ENCODE peak calls at places on chromosomes 7 and 10, in seven cellular contexts. One of them, this sample, is unnamed.

GRCh38 chr7:519974-520458 is 370 bp upstream of the PDGFA start:
- DNase-seq in tibial nerve: no peak
- DNase-seq in stomach: peak; percentile 63
- DNase-seq in testis: no peak
- DNase-seq in H54: peak; percentile 88
- DNase-seq in GM12878: no peak
- DNase-seq in body of pancreas: peak; percentile 75
- DNase-seq in this sample: peak; percentile 63

GRCh38 chr10:86391986-86392722 is 25.6 kb upstream of the GRID1 start:
- DNase-seq in GM12878: no peak
- DNase-seq in testis: no peak
- DNase-seq in H54: no peak
- DNase-seq in body of pancreas: no peak
- DNase-seq in stomach: no peak
- DNase-seq in tibial nerve: no peak
- DNase-seq in this sample: no peak

GRCh38 chr7:104074529-104074928 is 85.1 kb upstream of the RELN start:
- DNase-seq in GM12878: no peak
- DNase-seq in tibial nerve: no peak
- DNase-seq in testis: no peak
- DNase-seq in H54: no peak
- DNase-seq in body of pancreas: no peak
- DNase-seq in stomach: no peak
- DNase-seq in this sample: no peak

GRCh38 chr10:128113026-128113425 is 13.2 kb downstream of the MKI67 start:
- DNase-seq in H54: no peak
- DNase-seq in tibial nerve: no peak
- DNase-seq in stomach: no peak
- DNase-seq in testis: no peak
- DNase-seq in body of pancreas: no peak
- DNase-seq in GM12878: no peak
- DNase-seq in this sample: no peak

GRCh38 chr7:28405662-28406061 is 6.7 kb upstream of the CREB5 start:
- DNase-seq in tibial nerve: peak; percentile 63
- DNase-seq in testis: no peak
- DNase-seq in GM12878: no peak
- DNase-seq in body of pancreas: peak; percentile 33
- DNase-seq in H54: no peak
- DNase-seq in stomach: no peak
- DNase-seq in this sample: peak; percentile 71

GRCh38 chr10:1380075-1380793 is 324.0 kb downstream of the WDR37 start:
- DNase-seq in H54: no peak
- DNase-seq in stomach: peak; percentile 10
- DNase-seq in body of pancreas: no peak
- DNase-seq in testis: peak; percentile 9
- DNase-seq in tibial nerve: no peak
- DNase-seq in GM12878: no peak
- DNase-seq in this sample: no peak

GRCh38 chr10:11245981-11246590 is 228.4 kb downstream of the CELF2 start:
- DNase-seq in tibial nerve: no peak
- DNase-seq in GM12878: no peak
- DNase-seq in testis: no peak
- DNase-seq in body of pancreas: no peak
- DNase-seq in stomach: no peak
- DNase-seq in H54: no peak
- DNase-seq in this sample: no peak

GRCh38 chr7:1915956-1916620 is 246.0 kb downstream of the ELFN1 start:
- DNase-seq in body of pancreas: no peak
- DNase-seq in H54: no peak
- DNase-seq in stomach: no peak
- DNase-seq in testis: no peak
- DNase-seq in GM12878: no peak
- DNase-seq in tibial nerve: no peak
- DNase-seq in this sample: no peak

GRCh38 chr10:96370575-96371157 is 11.9 kb upstream of the OPALIN start:
- DNase-seq in testis: peak; percentile 63
- DNase-seq in H54: peak; percentile 71
- DNase-seq in tibial nerve: peak; percentile 43
- DNase-seq in body of pancreas: peak; percentile 62
- DNase-seq in GM12878: no peak
- DNase-seq in stomach: peak; percentile 54
- DNase-seq in this sample: peak; percentile 44

GRCh38 chr7:40570218-40570617 is 435.4 kb downstream of the SUGCT start:
- DNase-seq in H54: no peak
- DNase-seq in body of pancreas: no peak
- DNase-seq in stomach: no peak
- DNase-seq in GM12878: no peak
- DNase-seq in tibial nerve: no peak
- DNase-seq in testis: peak; percentile 33
- DNase-seq in this sample: no peak

GRCh38 chr7:130417215-130417614 is 23.6 kb downstream of the CEP41 start:
- DNase-seq in GM12878: no peak
- DNase-seq in stomach: no peak
- DNase-seq in tibial nerve: no peak
- DNase-seq in testis: no peak
- DNase-seq in body of pancreas: no peak
- DNase-seq in H54: no peak
- DNase-seq in this sample: no peak

GRCh38 chr7:98617051-98617959 is at the start of gene NPTX2:
- DNase-seq in tibial nerve: no peak
- DNase-seq in body of pancreas: peak; percentile 87
- DNase-seq in testis: peak; percentile 93
- DNase-seq in GM12878: no peak
- DNase-seq in H54: no peak
- DNase-seq in stomach: no peak
- DNase-seq in this sample: no peak

GRCh38 chr10:24869354-24870016 is 82.9 kb downstream of the PRTFDC1 start:
- DNase-seq in H54: no peak
- DNase-seq in body of pancreas: no peak
- DNase-seq in GM12878: no peak
- DNase-seq in tibial nerve: no peak
- DNase-seq in testis: no peak
- DNase-seq in stomach: no peak
- DNase-seq in this sample: no peak

GRCh38 chr7:157558061-157558460 is 221.3 kb downstream of the DNAJB6 start:
- DNase-seq in stomach: no peak
- DNase-seq in tibial nerve: no peak
- DNase-seq in body of pancreas: no peak
- DNase-seq in H54: no peak
- DNase-seq in testis: no peak
- DNase-seq in GM12878: no peak
- DNase-seq in this sample: no peak

DNA sequence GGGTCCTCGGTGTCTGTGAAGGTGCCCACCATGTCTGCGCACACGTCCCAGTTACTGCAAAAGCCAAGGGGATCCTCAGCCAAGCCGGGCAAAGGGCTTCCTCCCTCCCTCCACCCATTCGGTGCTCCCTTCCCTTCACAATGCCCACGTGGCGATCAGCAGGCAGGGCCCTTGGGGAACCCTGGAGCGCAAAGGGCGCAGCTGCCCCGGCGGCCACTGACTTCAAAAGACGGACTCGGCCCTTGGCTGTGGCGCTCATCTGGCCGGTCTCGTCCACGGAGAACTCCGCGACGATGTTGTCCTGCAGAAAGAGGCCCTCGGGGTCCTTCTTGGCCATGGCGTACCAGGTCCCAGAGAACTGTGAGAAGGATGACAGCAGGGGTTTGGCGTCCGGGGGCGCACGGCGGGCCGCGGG is 582 bp downstream of the RBP4 start:
- DNase-seq in H54: no peak
- DNase-seq in GM12878: no peak
- DNase-seq in stomach: no peak
- DNase-seq in body of pancreas: no peak
- DNase-seq in tibial nerve: no peak
- DNase-seq in testis: no peak
- DNase-seq in this sample: no peak
- TF ChIP-seq POLR2A in H54: no peak
- TF ChIP-seq POLR2A in GM12878: no peak
- TF ChIP-seq POLR2A in stomach: no peak
- TF ChIP-seq POLR2A in body of pancreas: no peak
- TF ChIP-seq POLR2A in tibial nerve: no peak
- TF ChIP-seq POLR2A in testis: no peak
- TF ChIP-seq POLR2A in this sample: no peak

DNA sequence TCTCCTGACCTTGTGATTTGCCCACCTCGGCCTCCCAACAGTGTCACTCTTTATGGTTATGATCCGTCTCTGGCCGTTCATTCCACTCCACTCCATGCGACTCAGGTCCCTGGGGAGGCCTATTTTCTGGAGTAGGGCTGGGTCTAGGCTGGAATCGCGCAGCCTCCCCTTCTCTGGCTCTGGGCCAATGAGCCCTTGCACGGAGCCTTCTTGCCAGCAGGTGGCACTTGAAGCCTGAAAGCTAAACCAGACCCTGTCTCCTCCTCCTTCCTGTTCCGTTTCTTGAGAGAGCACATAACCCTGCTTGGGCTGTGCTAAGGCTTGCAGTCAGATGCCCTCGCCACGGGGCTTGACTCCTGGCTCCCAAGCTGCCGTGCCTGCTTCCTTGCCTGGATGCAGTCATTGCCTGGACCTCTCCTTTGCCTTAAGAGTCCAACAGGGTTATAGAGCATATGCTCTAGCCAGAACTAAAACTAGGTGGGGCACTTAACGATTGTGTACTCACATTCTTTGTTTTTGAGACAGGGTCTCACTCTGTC is 9.6 kb upstream of the DNAJB12 start:
- DNase-seq in GM12878: peak; percentile 59
- DNase-seq in tibial nerve: peak; percentile 93
- DNase-seq in testis: peak; percentile 91
- DNase-seq in H54: peak; percentile 88
- DNase-seq in body of pancreas: peak; percentile 92
- DNase-seq in stomach: peak; percentile 91
- DNase-seq in this sample: peak; percentile 89
- TF ChIP-seq POLR2A in GM12878: peak; percentile 84
- TF ChIP-seq POLR2A in tibial nerve: peak; percentile 23
- TF ChIP-seq POLR2A in testis: no peak
- TF ChIP-seq POLR2A in H54: no peak
- TF ChIP-seq POLR2A in body of pancreas: no peak
- TF ChIP-seq POLR2A in stomach: no peak
- TF ChIP-seq POLR2A in this sample: peak; percentile 25

GRCh38 chr7:141258559-141258958 is 184.7 kb downstream of the TMEM178B start:
- DNase-seq in testis: no peak
- DNase-seq in body of pancreas: no peak
- DNase-seq in stomach: no peak
- DNase-seq in GM12878: no peak
- DNase-seq in tibial nerve: no peak
- DNase-seq in H54: no peak
- DNase-seq in this sample: no peak
- TF ChIP-seq POLR2A in testis: no peak
- TF ChIP-seq POLR2A in body of pancreas: no peak
- TF ChIP-seq POLR2A in stomach: no peak
- TF ChIP-seq POLR2A in GM12878: no peak
- TF ChIP-seq POLR2A in tibial nerve: no peak
- TF ChIP-seq POLR2A in H54: no peak
- TF ChIP-seq POLR2A in this sample: no peak

DNA sequence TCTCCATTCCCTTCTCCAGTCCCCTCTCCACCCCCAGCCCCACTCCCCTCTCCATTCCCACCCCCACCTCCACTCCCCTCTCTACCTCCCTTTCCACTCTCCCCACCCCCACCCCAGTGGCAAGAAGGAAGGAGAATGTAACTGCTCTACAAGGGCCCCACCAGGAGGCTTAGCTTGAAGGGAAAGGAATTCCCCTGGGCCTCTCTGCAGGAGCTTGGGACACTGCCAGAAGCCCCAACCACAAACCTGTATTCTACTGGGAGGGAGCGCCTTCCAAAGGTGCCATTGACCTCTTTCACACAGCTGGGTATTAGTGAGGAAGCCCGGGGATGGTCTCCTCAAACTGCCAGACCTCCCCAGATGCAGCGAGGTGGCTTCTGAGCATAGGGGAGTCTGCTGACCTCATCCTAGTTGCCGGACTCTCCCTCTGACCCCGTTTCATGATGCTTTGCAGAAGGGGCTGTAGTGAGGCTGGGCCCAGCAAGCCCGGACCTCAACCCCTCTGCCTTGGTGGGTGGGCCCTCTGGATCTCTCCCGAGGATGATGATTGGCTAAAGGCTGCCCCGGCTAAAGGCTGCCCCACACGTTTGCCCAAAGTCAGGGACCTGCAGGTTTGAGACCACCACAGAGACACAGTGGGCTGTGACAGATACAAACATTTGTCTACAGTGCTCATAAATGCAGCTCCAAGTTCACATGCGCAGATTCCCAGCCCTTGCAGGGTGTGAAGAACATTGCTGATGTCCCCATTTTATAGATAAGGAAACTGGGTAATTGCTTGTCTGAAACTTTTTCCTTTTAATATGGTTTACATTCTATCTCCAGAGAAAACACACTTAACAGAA is 2.9 kb downstream of the DEPP1 start:
- DNase-seq in stomach: peak; percentile 74
- DNase-seq in testis: peak; percentile 56
- DNase-seq in body of pancreas: peak; percentile 87
- DNase-seq in tibial nerve: peak; percentile 73
- DNase-seq in GM12878: no peak
- DNase-seq in H54: peak; percentile 52
- DNase-seq in this sample: peak; percentile 54
- TF ChIP-seq POLR2A in stomach: no peak
- TF ChIP-seq POLR2A in testis: no peak
- TF ChIP-seq POLR2A in body of pancreas: peak; percentile 45
- TF ChIP-seq POLR2A in tibial nerve: peak; percentile 20
- TF ChIP-seq POLR2A in GM12878: no peak
- TF ChIP-seq POLR2A in H54: peak; percentile 42
- TF ChIP-seq POLR2A in this sample: peak; percentile 27

GRCh38 chr10:32957341-32958084 is 517 bp downstream of the ITGB1 start:
- DNase-seq in testis: peak; percentile 59
- DNase-seq in H54: no peak
- DNase-seq in GM12878: no peak
- DNase-seq in body of pancreas: peak; percentile 73
- DNase-seq in tibial nerve: no peak
- DNase-seq in stomach: peak; percentile 48
- DNase-seq in this sample: peak; percentile 55
- TF ChIP-seq POLR2A in testis: no peak
- TF ChIP-seq POLR2A in H54: no peak
- TF ChIP-seq POLR2A in GM12878: no peak
- TF ChIP-seq POLR2A in body of pancreas: no peak
- TF ChIP-seq POLR2A in tibial nerve: no peak
- TF ChIP-seq POLR2A in stomach: no peak
- TF ChIP-seq POLR2A in this sample: no peak

DNA sequence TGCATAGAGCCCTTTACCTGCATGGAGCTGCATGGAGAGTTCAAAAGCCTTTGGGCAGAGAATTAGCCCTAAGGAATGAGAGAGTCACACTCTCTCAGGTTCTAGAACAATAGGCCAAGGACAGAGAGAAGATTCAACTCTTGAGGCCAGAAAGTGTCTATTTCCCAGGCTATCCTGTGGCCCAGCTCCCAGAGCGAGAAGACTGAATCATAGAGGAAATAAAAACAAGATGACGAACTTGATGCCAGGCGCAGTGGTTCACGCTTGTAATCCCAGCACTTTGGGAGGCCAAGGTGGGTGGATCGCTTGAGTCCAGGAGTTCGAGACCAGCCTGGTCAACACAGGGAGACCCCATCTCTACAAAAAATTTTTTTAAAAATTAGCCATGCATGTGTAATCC is 18.3 kb upstream of the PODXL start:
- DNase-seq in GM12878: no peak
- DNase-seq in H54: peak; percentile 54
- DNase-seq in stomach: no peak
- DNase-seq in testis: no peak
- DNase-seq in tibial nerve: no peak
- DNase-seq in body of pancreas: no peak
- DNase-seq in this sample: no peak
- TF ChIP-seq POLR2A in GM12878: no peak
- TF ChIP-seq POLR2A in H54: no peak
- TF ChIP-seq POLR2A in stomach: no peak
- TF ChIP-seq POLR2A in testis: no peak
- TF ChIP-seq POLR2A in tibial nerve: no peak
- TF ChIP-seq POLR2A in body of pancreas: no peak
- TF ChIP-seq POLR2A in this sample: no peak

This sample was measured in uterus.